ENCODE peak calls at places on chromosome X, in five cellular contexts. V is stomach, J is immature natural killer cell, U is RPMI7951, L is NCI-H446 treated with DMSO at 0.1 percent for 48 hours. Y is an unnamed sample.

GRCh38 chrX:22952011-22952410 is 47.7 kb upstream of the DDX53 start:
- DNase-seq in V (no peak), J (no peak), U (peak; percentile 66), L (no peak), Y (no peak)

GRCh38 chrX:13013353-13014110 is 30.9 kb downstream of the FAM9C start:
- DNase-seq in V (no peak), J (peak; percentile 11), U (no peak), L (no peak), Y (no peak)

GRCh38 chrX:68853665-68854251 is 24.9 kb downstream of the EFNB1 start:
- DNase-seq in V (no peak), J (no peak), U (no peak), L (no peak), Y (no peak)

GRCh38 chrX:23332101-23332887 is 2.4 kb upstream of the PTCHD1 start:
- DNase-seq in V (no peak), J (no peak), U (no peak), L (no peak), Y (no peak)

GRCh38 chrX:8755116-8755515 is 23.2 kb upstream of the ANOS1 start:
- DNase-seq in V (no peak), J (no peak), U (no peak), L (no peak), Y (no peak)

GRCh38 chrX:56968980-56969379 is 26.4 kb downstream of the SPIN3 start:
- DNase-seq in V (no peak), J (no peak), U (peak; percentile 13), L (no peak), Y (no peak)

GRCh38 chrX:149259241-149259640 is 245.9 kb downstream of the IDS start:
- DNase-seq in V (no peak), J (no peak), U (peak; percentile 35), L (no peak), Y (no peak)

GRCh38 chrX:130336531-130336930 is 3.2 kb upstream of the SLC25A14 start:
- DNase-seq in V (no peak), J (no peak), U (no peak), L (no peak), Y (no peak)

GRCh38 chrX:47247206-47247998 is 14.6 kb downstream of the USP11 start:
- DNase-seq in V (no peak), J (no peak), U (peak; percentile 48), L (no peak), Y (no peak)

GRCh38 chrX:15816886-15817285 is 26.6 kb downstream of the ZRSR2 start:
- DNase-seq in V (no peak), J (peak; percentile 76), U (peak; percentile 1), L (no peak), Y (no peak)

GRCh38 chrX:7110821-7111276 is 36.7 kb upstream of the STS start:
- DNase-seq in V (no peak), J (no peak), U (peak; percentile 73), L (no peak), Y (no peak)

GRCh38 chrX:110167952-110168451 is 149.9 kb downstream of the AMMECR1 start:
- DNase-seq in V (no peak), J (peak; percentile 53), U (peak; percentile 88), L (no peak), Y (no peak)

GRCh38 chrX:150405006-150405405 is 41.9 kb downstream of the MAMLD1 start:
- DNase-seq in V (no peak), J (no peak), U (no peak), L (no peak), Y (no peak)

GRCh38 chrX:128691872-128692271 is 639.7 kb upstream of the ACTRT1 start:
- DNase-seq in V (no peak), J (no peak), U (no peak), L (no peak), Y (no peak)

GRCh38 chrX:2320580-2321327 is 180.0 kb downstream of the DHRSX start:
- DNase-seq in V (peak; percentile 48), J (no peak), U (peak; percentile 77), L (no peak), Y (no peak)

GRCh38 chrX:119870626-119871131 is 854 bp downstream of the RNF113A start:
- DNase-seq in V (no peak), J (peak; percentile 41), U (no peak), L (no peak), Y (no peak)

GRCh38 chrX:2451456-2452316 is 49.1 kb downstream of the DHRSX start:
- DNase-seq in V (no peak), J (no peak), U (no peak), L (no peak), Y (no peak)

GRCh38 chrX:70254063-70254400 is 6.0 kb downstream of the P2RY4 start:
- DNase-seq in V (no peak), J (no peak), U (no peak), L (no peak), Y (no peak)

GRCh38 chrX:135707880-135708279 is 5.6 kb upstream of the CT45A1 start:
- DNase-seq in V (no peak), J (no peak), U (peak; percentile 16), L (no peak), Y (no peak)

GRCh38 chrX:130994671-130995070 is 63.5 kb upstream of the ARHGAP36 start:
- DNase-seq in V (no peak), J (peak; percentile 5), U (peak; percentile 3), L (no peak), Y (no peak)

GRCh38 chrX:23422912-23423311 is 88.3 kb downstream of the PTCHD1 start:
- DNase-seq in V (no peak), J (no peak), U (no peak), L (no peak), Y (no peak)

GRCh38 chrX:41234962-41235361 is 99.0 kb upstream of the DDX3X start:
- DNase-seq in V (no peak), J (no peak), U (no peak), L (no peak), Y (no peak)

GRCh38 chrX:23694606-23695005 is 27.3 kb downstream of the PRDX4 start:
- DNase-seq in V (peak; percentile 64), J (peak; percentile 24), U (peak; percentile 58), L (peak; percentile 6), Y (no peak)

GRCh38 chrX:85365370-85365995 is 14.0 kb downstream of the POF1B start:
- DNase-seq in V (no peak), J (no peak), U (no peak), L (no peak), Y (no peak)

GRCh38 chrX:107448625-107449468 is 605 bp upstream of the FRMPD3 start:
- DNase-seq in V (no peak), J (peak; percentile 8), U (no peak), L (no peak), Y (no peak)

GRCh38 chrX:29281078-29281742 is 694.0 kb downstream of the IL1RAPL1 start:
- DNase-seq in V (no peak), J (no peak), U (no peak), L (no peak), Y (no peak)

GRCh38 chrX:124212622-124213021 is 119.8 kb upstream of the TEX13D start:
- DNase-seq in V (no peak), J (no peak), U (no peak), L (no peak), Y (no peak)

GRCh38 chrX:80216086-80216485 is 201.5 kb downstream of the TBX22 start:
- DNase-seq in V (no peak), J (no peak), U (peak; percentile 82), L (no peak), Y (no peak)

GRCh38 chrX:75276666-75277065 is 2.8 kb downstream of the UPRT start:
- DNase-seq in V (no peak), J (no peak), U (no peak), L (no peak), Y (no peak)

GRCh38 chrX:38561951-38562719 is 793 bp downstream of the TSPAN7 start:
- DNase-seq in V (no peak), J (no peak), U (no peak), L (peak; percentile 38), Y (peak; percentile 64)

GRCh38 chrX:18884916-18885315 is 99.0 kb downstream of the PHKA2 start:
- DNase-seq in V (no peak), J (no peak), U (no peak), L (no peak), Y (no peak)

GRCh38 chrX:150616179-150616862 is 47.9 kb downstream of the MTM1 start:
- DNase-seq in V (no peak), J (no peak), U (no peak), L (no peak), Y (no peak)

Y was measured in suprapubic skin.